ENCODE peak calls at places on chromosomes 3 and 15, in six cellular contexts. C is GM12878, G is endothelial cell of umbilical vein, F is A549, M is K562, N is HepG2. T is an unnamed sample.

GRCh38 chr15:77029166-77030041 is 34.5 kb downstream of the PSTPIP1 start:
- DNase-seq in C (no peak), G (no peak), F (no peak), M (peak; percentile 44), N (no peak), T (no peak)

GRCh38 chr3:29186982-29187718 is 93.7 kb upstream of the RBMS3 start:
- DNase-seq in C (no peak), G (peak; percentile 76), F (peak; percentile 67), M (no peak), N (no peak), T (no peak)

GRCh38 chr15:100725121-100726069 is 123.0 kb downstream of the ASB7 start:
- DNase-seq in C (no peak), G (no peak), F (no peak), M (no peak), N (no peak), T (no peak)

GRCh38 chr3:102536479-102536878 is 101.7 kb downstream of the ZPLD1 start:
- DNase-seq in C (no peak), G (peak; percentile 30), F (peak; percentile 40), M (no peak), N (peak; percentile 16), T (peak; percentile 36)

GRCh38 chr3:171446801-171447578 is 13.2 kb downstream of the TNIK start:
- DNase-seq in C (no peak), G (peak; percentile 83), F (peak; percentile 51), M (no peak), N (no peak), T (no peak)

GRCh38 chr3:27729325-27729724 is 7.2 kb upstream of the EOMES start:
- DNase-seq in C (no peak), G (no peak), F (no peak), M (no peak), N (no peak), T (no peak)

GRCh38 chr3:60954049-60954448 is 297.2 kb downstream of the FHIT start:
- DNase-seq in C (no peak), G (peak; percentile 31), F (no peak), M (no peak), N (no peak), T (no peak)

GRCh38 chr15:31442203-31443090 is 115.8 kb downstream of the KLF13 start:
- DNase-seq in C (no peak), G (no peak), F (peak; percentile 52), M (no peak), N (no peak), T (no peak)

GRCh38 chr3:159123877-159124276 is 322.0 kb downstream of the MFSD1 start:
- DNase-seq in C (no peak), G (no peak), F (no peak), M (no peak), N (no peak), T (no peak)

GRCh38 chr15:78216276-78217229 is 17.8 kb downstream of the ACSBG1 start:
- DNase-seq in C (no peak), G (no peak), F (peak; percentile 75), M (no peak), N (no peak), T (no peak)

GRCh38 chr3:57184516-57184915 is 15.3 kb downstream of the HESX1 start:
- DNase-seq in C (no peak), G (no peak), F (no peak), M (no peak), N (no peak), T (no peak)

GRCh38 chr15:31964586-31965307 is 65.6 kb upstream of the CHRNA7 start:
- DNase-seq in C (no peak), G (no peak), F (no peak), M (no peak), N (no peak), T (no peak)

GRCh38 chr3:138950006-138950644 is 3.1 kb downstream of the FOXL2NB start:
- DNase-seq in C (no peak), G (no peak), F (no peak), M (no peak), N (no peak), T (peak; percentile 76)

GRCh38 chr3:160725326-160725725 is 30.7 kb upstream of the PPM1L start:
- DNase-seq in C (no peak), G (no peak), F (no peak), M (no peak), N (no peak), T (no peak)

GRCh38 chr3:28667646-28668376 is 319.2 kb upstream of the AZI2 start:
- DNase-seq in C (peak; percentile 61), G (peak; percentile 79), F (peak; percentile 65), M (peak; percentile 51), N (peak; percentile 46), T (peak; percentile 66)

GRCh38 chr3:49625971-49626640 is 48.0 kb upstream of the APEH start:
- DNase-seq in C (no peak), G (no peak), F (no peak), M (no peak), N (no peak), T (no peak)

GRCh38 chr3:186406669-186407635 is 44.9 kb upstream of the DGKG start:
- DNase-seq in C (no peak), G (no peak), F (no peak), M (no peak), N (no peak), T (no peak)

GRCh38 chr3:191366675-191367074 is 36.3 kb upstream of the UTS2B start:
- DNase-seq in C (no peak), G (peak; percentile 78), F (no peak), M (no peak), N (no peak), T (no peak)

GRCh38 chr15:98713585-98714001 is 65.3 kb downstream of the IGF1R start:
- DNase-seq in C (peak; percentile 37), G (peak; percentile 31), F (no peak), M (no peak), N (no peak), T (no peak)
- TF ChIP-seq CTCF in C (no peak), G (no peak), F (no peak), M (no peak), N (no peak), T (no peak)

GRCh38 chr3:8760506-8760905 is 8.9 kb downstream of the OXTR start:
- DNase-seq in C (no peak), G (no peak), F (no peak), M (no peak), N (no peak), T (no peak)
- TF ChIP-seq MYC in C (no peak), G (no peak), F (no peak), M (no peak), N (no peak), T (no peak)

GRCh38 chr15:70866982-70867644 is 13.2 kb upstream of the LARP6 start:
- DNase-seq in C (no peak), G (no peak), F (no peak), M (no peak), N (no peak), T (no peak)
- H3K4me3 ChIP-seq in C (no peak overlapping the region), G (no peak overlapping the region), F (no peak overlapping the region), M (no peak overlapping the region), N (no peak overlapping the region), T (no peak overlapping the region)

DNA sequence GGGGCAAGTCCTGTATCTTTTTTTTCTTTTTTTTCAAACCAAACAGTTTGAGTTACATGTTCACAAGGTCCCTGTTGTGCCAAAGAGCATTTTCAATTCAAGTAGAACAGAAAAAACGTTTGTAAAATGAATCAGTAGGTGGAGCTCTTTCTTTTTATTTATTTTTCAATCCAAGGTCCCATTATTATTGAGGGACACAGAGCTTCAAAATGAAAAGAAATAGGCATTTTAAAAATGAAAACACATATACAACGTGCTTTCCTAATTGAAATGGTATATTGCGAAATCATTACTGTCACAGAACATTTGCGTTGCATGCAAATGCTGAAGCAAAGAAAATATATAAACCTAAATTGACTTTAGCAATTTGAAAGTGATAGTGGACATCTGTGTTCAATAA is 711.0 kb downstream of the MECOM start:
- DNase-seq in C (no peak), G (peak; percentile 62), F (peak; percentile 2), M (no peak), N (peak; percentile 5), T (peak; percentile 4)
- TF ChIP-seq CTCF in C (no peak), G (no peak), F (no peak), M (no peak), N (peak; percentile 40), T (no peak)

GRCh38 chr15:91150492-91151160 is 50.6 kb downstream of the SV2B start:
- DNase-seq in C (no peak), G (no peak), F (no peak), M (no peak), N (no peak), T (no peak)
- TF ChIP-seq MYC in C (no peak), G (no peak), F (no peak), M (no peak), N (no peak), T (no peak)

DNA sequence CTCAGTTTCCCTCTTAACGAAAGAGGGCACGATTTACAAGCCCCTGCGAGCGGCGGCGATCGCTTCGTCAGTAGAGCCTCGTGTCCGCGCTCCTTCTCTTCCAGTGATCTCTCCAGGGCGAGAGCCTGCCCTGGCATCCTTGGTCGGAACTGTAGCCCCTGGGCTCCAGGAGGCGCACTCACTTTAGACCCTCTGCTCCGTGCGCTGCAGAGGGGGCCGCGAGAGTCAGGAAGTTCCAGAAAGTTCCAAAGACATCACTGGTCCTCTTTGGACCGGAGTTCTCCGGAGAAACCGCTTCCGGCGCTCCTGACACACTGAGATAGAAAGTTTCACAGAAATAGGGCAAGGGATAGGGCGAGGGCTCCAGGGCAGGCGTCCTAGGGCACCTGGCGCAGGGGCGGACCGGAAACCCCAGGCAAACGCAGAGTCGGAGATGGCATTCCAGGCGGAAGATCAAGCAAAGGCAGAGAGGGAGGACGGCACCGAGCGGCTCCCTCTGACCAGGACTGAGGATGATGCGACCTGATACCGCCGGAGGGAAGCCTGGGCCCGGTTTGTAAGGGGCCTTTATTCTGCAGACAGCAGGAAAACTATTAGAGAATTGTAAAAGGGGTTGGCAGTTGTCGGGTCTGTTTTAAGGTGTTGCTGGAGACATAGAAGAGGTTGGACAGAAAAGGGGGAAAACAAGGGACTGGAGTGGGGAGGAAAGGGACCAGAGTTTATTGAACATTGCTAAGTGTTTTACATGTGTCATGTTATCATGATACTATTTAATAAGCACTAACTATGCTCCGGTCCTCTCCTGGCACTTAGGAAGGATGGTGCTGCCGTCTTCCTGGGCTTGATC is 1.3 kb upstream of the CPEB1 start:
- DNase-seq in C (no peak), G (no peak), F (no peak), M (no peak), N (no peak), T (no peak)
- H3K4me3 ChIP-seq in C (peak overlapping the region; percentile 47), G (no peak overlapping the region), F (peak overlapping the region; percentile 71), M (peak overlapping the region; percentile 44), N (no peak overlapping the region), T (no peak overlapping the region)

T was measured in NB4.